ENCODE peak calls at places on chromosomes 6 and 20, in seven cellular contexts. O is ovary, S is PC-3, V is A549, B is tibial nerve, M is SK-N-SH, Z is prostate gland. R is an unnamed sample.

GRCh38 chr6:125995972-125996580 is 9.7 kb downstream of the TRMT11 start:
- DNase-seq in M (peak; percentile 57), B (no peak), O (peak; percentile 70), Z (peak; percentile 26), S (peak; percentile 71), V (peak; percentile 63), R (peak; percentile 77)

GRCh38 chr20:49624317-49624716 is 56.4 kb upstream of the PTGIS start:
- DNase-seq in Z (no peak), O (no peak), V (no peak), S (no peak), B (no peak), M (no peak), R (no peak)

GRCh38 chr6:87012743-87013142 is 75.4 kb downstream of the HTR1E start:
- DNase-seq in Z (no peak), M (no peak), B (no peak), S (no peak), O (no peak), V (no peak), R (no peak)

GRCh38 chr6:131379951-131380350 is 193.1 kb upstream of the ARG1 start:
- DNase-seq in Z (no peak), O (no peak), V (no peak), M (no peak), S (peak; percentile 42), B (no peak), R (no peak)

GRCh38 chr6:125346143-125346925 is 44.6 kb upstream of the HDDC2 start:
- DNase-seq in M (no peak), Z (no peak), S (no peak), V (no peak), O (no peak), B (no peak), R (no peak)

GRCh38 chr20:63126876-63127699 is 88.8 kb downstream of the YTHDF1 start:
- DNase-seq in B (no peak), O (no peak), S (no peak), M (no peak), Z (no peak), V (no peak), R (no peak)

GRCh38 chr6:115221185-115221584 is 839.5 kb downstream of the FRK start:
- DNase-seq in O (no peak), M (no peak), V (no peak), S (no peak), B (no peak), Z (no peak), R (no peak)

GRCh38 chr6:112690497-112691202 is 343.5 kb downstream of the RFPL4B start:
- DNase-seq in M (peak; percentile 49), S (peak; percentile 39), Z (no peak), O (no peak), V (peak; percentile 16), B (no peak), R (no peak)

GRCh38 chr6:148538251-148539190 is 195.9 kb downstream of the SASH1 start:
- DNase-seq in V (no peak), O (no peak), Z (no peak), S (no peak), B (no peak), M (no peak), R (no peak)

GRCh38 chr20:50837532-50838321 is 42.9 kb downstream of the BCAS4 start:
- DNase-seq in M (no peak), O (peak; percentile 56), B (no peak), V (no peak), Z (peak; percentile 90), S (peak; percentile 11), R (no peak)

GRCh38 chr6:27851440-27851839 is 60.8 kb downstream of the OR2B2 start:
- DNase-seq in Z (no peak), M (no peak), B (no peak), O (no peak), S (no peak), V (no peak), R (no peak)

GRCh38 chr6:44397424-44398169 is 10.1 kb downstream of the CDC5L start:
- DNase-seq in Z (no peak), S (no peak), M (peak; percentile 64), O (no peak), V (no peak), B (no peak), R (no peak)

GRCh38 chr6:153412519-153412918 is 281.4 kb upstream of the RGS17 start:
- DNase-seq in S (peak; percentile 35), B (no peak), V (no peak), Z (no peak), M (no peak), O (no peak), R (no peak)
- H3K4me1 ChIP-seq in S (no peaks in the 10 kb centered on the region), B (no peaks in the 10 kb centered on the region), V (no peaks in the 10 kb centered on the region), Z (no peaks in the 10 kb centered on the region), M (no peaks in the 10 kb centered on the region), O (no peaks in the 10 kb centered on the region), R (no peaks in the 10 kb centered on the region)

DNA sequence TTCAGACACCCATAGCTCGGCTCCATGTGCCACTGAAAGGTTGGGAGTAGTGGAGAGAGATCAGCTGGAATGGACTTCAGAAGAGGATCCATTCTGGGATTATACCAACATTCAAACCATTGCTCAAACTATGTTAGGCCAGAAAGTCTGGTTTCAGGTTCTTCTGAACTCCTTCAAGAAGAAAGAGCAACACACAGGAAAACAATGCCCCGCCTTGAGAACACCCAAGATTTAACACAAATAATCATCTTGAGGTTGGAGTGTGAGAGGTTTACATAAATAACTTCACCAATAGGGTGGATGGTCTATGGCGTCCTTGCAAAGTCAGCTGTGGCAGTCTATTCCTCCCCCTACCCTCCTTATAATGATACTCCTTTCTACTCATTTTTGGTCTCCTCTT is 211.6 kb upstream of the SUPT3H start:
- DNase-seq in V (no peak), S (peak; percentile 17), B (no peak), O (no peak), Z (no peak), M (no peak), R (no peak)
- H3K4me1 ChIP-seq in V (peaks cover 15% of the 10 kb centered on the region), S (peaks cover 68% of the 10 kb centered on the region), B (peaks cover 11% of the 10 kb centered on the region), O (no peaks in the 10 kb centered on the region), Z (peaks cover 2% of the 10 kb centered on the region), M (peaks cover 41% of the 10 kb centered on the region), R (no peaks in the 10 kb centered on the region)

GRCh38 chr20:17571967-17572638 is 2.2 kb downstream of the DSTN start:
- DNase-seq in S (peak; percentile 36), Z (no peak), M (no peak), V (no peak), B (no peak), O (no peak), R (peak; percentile 47)

GRCh38 chr20:17576215-17576614 is 6.3 kb downstream of the DSTN start:
- DNase-seq in S (no peak), M (no peak), O (no peak), Z (no peak), B (no peak), V (no peak), R (no peak)

GRCh38 chr20:17571153-17571527 is 1.3 kb downstream of the DSTN start:
- DNase-seq in B (no peak), M (no peak), S (no peak), V (no peak), Z (no peak), O (no peak), R (no peak)

GRCh38 chr20:17570347-17571152 is 675 bp downstream of the DSTN start:
- DNase-seq in O (peak; percentile 80), S (peak; percentile 49), V (peak; percentile 77), Z (peak; percentile 54), B (peak; percentile 42), M (peak; percentile 81), R (peak; percentile 73)

DNA sequence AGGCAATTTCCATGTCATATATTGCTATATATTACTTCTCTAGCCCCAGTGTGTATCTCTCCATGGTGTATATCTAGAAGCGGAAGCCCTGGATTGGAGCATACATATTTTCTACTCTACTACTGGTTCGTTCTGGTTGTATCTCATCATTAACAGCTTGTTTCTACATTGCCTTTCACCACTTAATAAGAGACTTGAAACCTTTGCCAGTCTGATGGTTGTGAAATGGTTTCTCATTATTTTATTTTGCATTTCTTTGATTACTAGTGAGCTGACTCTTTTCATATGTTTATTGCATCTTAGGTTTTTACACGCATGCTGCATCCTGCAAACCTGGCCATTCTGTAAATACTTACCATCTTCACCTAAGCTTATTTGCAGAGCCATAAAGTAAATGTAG is 3.6 kb downstream of the DSTN start:
- DNase-seq in M (no peak), O (no peak), S (no peak), Z (no peak), V (no peak), B (no peak), R (no peak)
- H3K4me1 ChIP-seq in M (no peaks in the 10 kb centered on the region), O (peaks cover 9% of the 10 kb centered on the region), S (peaks cover 19% of the 10 kb centered on the region), Z (peaks cover 6% of the 10 kb centered on the region), V (peaks cover 60% of the 10 kb centered on the region), B (peaks cover 2% of the 10 kb centered on the region), R (peaks cover 9% of the 10 kb centered on the region)

GRCh38 chr6:43178150-43178549 is 3.8 kb upstream of the CUL9 start:
- DNase-seq in M (no peak), V (no peak), B (no peak), Z (no peak), S (no peak), O (no peak), R (no peak)
- H3K4me1 ChIP-seq in M (peaks cover 23% of the 10 kb centered on the region), V (peaks cover 33% of the 10 kb centered on the region), B (peaks cover 25% of the 10 kb centered on the region), Z (peaks cover 13% of the 10 kb centered on the region), S (peaks cover 32% of the 10 kb centered on the region), O (peaks cover 10% of the 10 kb centered on the region), R (peaks cover 21% of the 10 kb centered on the region)

R was measured in colonic mucosa.